ENCODE peak calls at places on chromosomes 11 and 22, in nine cellular contexts. O is H1, S is prostate gland, H is sigmoid colon, G is ovary, B is uterus, L is heart left ventricle, M is spleen, R is stomach. E is an unnamed sample.

GRCh38 chr11:133520707-133521106 is 11.6 kb downstream of the OPCML start:
- DNase-seq in O (no peak), S (no peak), H (no peak), G (no peak), B (no peak), L (no peak), M (no peak), R (peak; percentile 60), E (no peak)

GRCh38 chr22:25232301-25232700 is 12.9 kb downstream of the CRYBB2 start:
- DNase-seq in O (no peak), S (no peak), H (no peak), G (no peak), B (no peak), L (no peak), M (no peak), R (no peak), E (no peak)

GRCh38 chr11:30454108-30454507 is 131.2 kb downstream of the ARL14EP start:
- DNase-seq in O (no peak), S (peak; percentile 23), H (no peak), G (no peak), B (no peak), L (no peak), M (no peak), R (no peak), E (no peak)

GRCh38 chr22:28006271-28006670 is 87.2 kb upstream of the PITPNB start:
- DNase-seq in O (no peak), S (no peak), H (no peak), G (no peak), B (no peak), L (no peak), M (no peak), R (no peak), E (no peak)

GRCh38 chr11:126383301-126384052 is 28.0 kb downstream of the ST3GAL4 start:
- DNase-seq in O (no peak), S (no peak), H (no peak), G (peak; percentile 25), B (peak; percentile 7), L (no peak), M (peak; percentile 72), R (no peak), E (no peak)

GRCh38 chr11:66676931-66677598 is 622 bp downstream of the RBM4B start:
- DNase-seq in O (no peak), S (no peak), H (peak; percentile 50), G (no peak), B (no peak), L (no peak), M (peak; percentile 25), R (no peak), E (no peak)

GRCh38 chr11:110134120-110134519 is 40.9 kb downstream of the ZC3H12C start:
- DNase-seq in O (no peak), S (no peak), H (no peak), G (no peak), B (no peak), L (no peak), M (no peak), R (no peak), E (no peak)

GRCh38 chr22:37211075-37211852 is 1.0 kb downstream of the SSTR3 start:
- DNase-seq in O (no peak), S (no peak), H (peak; percentile 46), G (peak; percentile 54), B (peak; percentile 12), L (no peak), M (peak; percentile 67), R (no peak), E (no peak)

GRCh38 chr11:122791836-122792235 is 46.5 kb upstream of the CRTAM start:
- DNase-seq in O (no peak), S (no peak), H (no peak), G (no peak), B (no peak), L (no peak), M (no peak), R (no peak), E (no peak)

GRCh38 chr11:119782021-119782420 is 53.0 kb upstream of the NECTIN1 start:
- DNase-seq in O (no peak), S (no peak), H (no peak), G (no peak), B (no peak), L (no peak), M (peak; percentile 51), R (no peak), E (no peak)

GRCh38 chr22:46083383-46084350 is 66.7 kb upstream of the PPARA start:
- DNase-seq in O (no peak), S (no peak), H (peak; percentile 72), G (no peak), B (peak; percentile 27), L (peak; percentile 41), M (peak; percentile 54), R (peak; percentile 26), E (no peak)

DNA sequence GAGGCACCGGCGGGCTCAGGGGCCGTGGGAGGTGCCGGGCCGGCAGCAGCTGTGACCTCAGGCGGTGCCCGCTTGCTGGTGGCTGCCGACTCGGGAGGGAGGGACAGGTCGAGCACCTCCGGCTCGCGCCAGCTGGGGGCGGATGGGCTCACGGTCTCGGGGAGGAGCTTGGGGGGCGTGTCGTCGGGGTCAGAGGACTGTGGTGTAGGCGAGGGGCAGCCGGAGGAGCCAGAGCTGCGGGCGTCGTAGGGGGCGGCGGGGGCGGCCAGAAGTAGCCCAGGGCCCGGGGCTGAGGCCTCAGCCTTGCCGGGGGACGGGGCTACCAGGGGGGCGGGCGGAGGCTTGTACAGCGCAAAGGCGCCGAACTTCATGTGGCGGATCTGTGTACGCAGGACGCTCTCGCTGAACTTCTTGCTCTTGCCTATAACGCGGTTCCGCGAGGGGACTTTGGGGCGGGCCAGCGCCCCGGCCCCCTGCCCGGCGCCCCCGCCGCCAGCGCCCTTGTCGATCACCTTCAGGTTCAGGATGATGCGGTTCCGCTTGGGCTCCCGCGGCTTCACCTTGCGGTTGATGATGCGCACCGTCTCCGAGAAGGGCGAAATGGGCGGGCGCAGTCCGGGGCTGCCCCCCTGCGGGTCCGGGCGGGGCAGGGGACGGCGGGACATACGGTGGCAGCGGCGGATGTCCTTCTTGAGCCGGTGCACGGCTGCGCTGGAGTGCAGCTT is 5.5 kb downstream of the CBX6 start:
- DNase-seq in O (peak; percentile 83), S (no peak), H (peak; percentile 64), G (peak; percentile 43), B (peak; percentile 17), L (no peak), M (peak; percentile 88), R (no peak), E (no peak)
- H3K4me3 ChIP-seq in O (no peak overlapping the region), S (no peak overlapping the region), H (no peak overlapping the region), G (no peak overlapping the region), B (no peak overlapping the region), L (no peak overlapping the region), M (peak overlapping the region; percentile 65), R (no peak overlapping the region), E (no peak overlapping the region)

GRCh38 chr11:19768815-19769214 is 56.2 kb downstream of the NAV2 start:
- DNase-seq in O (no peak), S (no peak), H (no peak), G (no peak), B (no peak), L (no peak), M (no peak), R (no peak), E (no peak)

GRCh38 chr11:19766810-19767209 is 54.2 kb downstream of the NAV2 start:
- DNase-seq in O (no peak), S (no peak), H (no peak), G (no peak), B (no peak), L (no peak), M (no peak), R (no peak), E (no peak)

GRCh38 chr11:19767691-19768151 is 55.1 kb downstream of the NAV2 start:
- DNase-seq in O (no peak), S (no peak), H (no peak), G (no peak), B (no peak), L (no peak), M (no peak), R (no peak), E (no peak)

GRCh38 chr11:19768197-19768596 is 55.6 kb downstream of the NAV2 start:
- DNase-seq in O (no peak), S (no peak), H (no peak), G (no peak), B (no peak), L (no peak), M (no peak), R (no peak), E (no peak)

DNA sequence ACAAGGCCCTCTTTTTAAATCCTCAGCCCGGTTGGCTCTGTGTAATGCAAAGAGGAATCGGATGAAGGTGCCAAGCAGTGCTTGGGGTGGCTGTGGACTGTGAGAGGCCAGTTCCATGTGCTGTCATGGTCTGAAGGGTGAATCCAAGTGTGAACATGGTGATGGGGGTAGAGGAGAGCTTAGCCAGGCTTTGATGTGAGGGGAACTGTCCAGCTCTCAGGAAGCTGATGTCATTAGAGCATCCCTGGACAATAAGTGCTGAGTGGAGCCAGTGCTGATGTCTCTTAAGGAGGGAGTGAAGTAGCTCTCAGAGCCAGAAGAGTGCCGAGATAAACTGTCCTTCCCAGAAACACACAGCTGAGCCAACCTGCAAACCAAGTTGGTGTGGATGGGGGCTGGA is 53.6 kb downstream of the NAV2 start:
- DNase-seq in O (no peak), S (no peak), H (no peak), G (no peak), B (no peak), L (no peak), M (no peak), R (no peak), E (no peak)
- TF ChIP-seq POLR2A in O (no peak), S (no peak), H (no peak), G (no peak), B (no peak), L (no peak), M (no peak), R (no peak), E (no peak)

DNA sequence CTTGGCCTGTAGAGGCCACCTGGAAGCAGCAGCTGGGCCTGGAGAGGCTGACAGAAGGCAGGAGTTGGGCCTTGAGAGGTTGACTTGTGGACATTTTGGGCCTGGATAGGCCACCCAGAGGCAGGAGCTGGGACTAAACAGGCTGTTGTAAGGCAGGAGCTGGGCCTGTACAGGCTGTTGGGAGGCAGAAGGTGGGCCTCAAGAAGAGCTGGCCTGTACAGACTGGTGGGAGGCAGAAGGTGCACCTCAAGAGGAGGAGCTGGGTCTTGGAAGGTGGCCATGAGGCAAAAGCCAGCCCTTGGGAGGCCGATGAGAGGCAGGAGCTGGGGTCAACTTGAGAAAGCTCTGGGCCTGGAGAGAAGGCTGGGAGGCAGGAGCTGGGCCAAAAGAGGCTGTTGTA is 45.3 kb downstream of the OR4C45 start:
- DNase-seq in O (no peak), S (no peak), H (no peak), G (no peak), B (no peak), L (no peak), M (no peak), R (no peak), E (no peak)
- H3K9me3 ChIP-seq in O (peaks cover 84% of the 10 kb centered on the region), S (no peaks in the 10 kb centered on the region), H (peaks cover 19% of the 10 kb centered on the region), G (peaks cover 6% of the 10 kb centered on the region), B (no peaks in the 10 kb centered on the region), L (no peaks in the 10 kb centered on the region), M (peaks cover 63% of the 10 kb centered on the region), R (peaks cover 31% of the 10 kb centered on the region), E (no peaks in the 10 kb centered on the region)

GRCh38 chr11:31646206-31646605 is 136.6 kb downstream of the ELP4 start:
- DNase-seq in O (no peak), S (no peak), H (no peak), G (no peak), B (no peak), L (no peak), M (no peak), R (no peak), E (no peak)
- H3K4me3 ChIP-seq in O (no peak overlapping the region), S (no peak overlapping the region), H (no peak overlapping the region), G (no peak overlapping the region), B (no peak overlapping the region), L (no peak overlapping the region), M (no peak overlapping the region), R (no peak overlapping the region), E (no peak overlapping the region)

E was measured in thyroid gland.